ENCODE peak calls at places on chromosomes 12 and 14, in eight cellular contexts. A is left lung; C is HL-60; Y is naive thymus-derived CD4-positive, alpha-beta T cell; J is GM12878; P is breast epithelium; I is CD8-positive, alpha-beta T cell; V is tibial artery. B is an unnamed sample.

GRCh38 chr12:96069511-96070231 is 34.3 kb upstream of the LTA4H start:
- DNase-seq in C (no peak), P (no peak), J (no peak), I (no peak), V (no peak), A (no peak), Y (no peak), B (no peak)

GRCh38 chr14:75280448-75280830 is 1.8 kb downstream of the FOS start:
- DNase-seq in P (no peak), Y (no peak), J (no peak), V (no peak), I (no peak), C (no peak), A (no peak), B (no peak)

GRCh38 chr12:108757842-108758241 is 26.5 kb upstream of the CORO1C start:
- DNase-seq in P (no peak), A (no peak), Y (no peak), V (no peak), C (no peak), J (no peak), I (no peak), B (no peak)

GRCh38 chr12:110661337-110661972 is 27.5 kb downstream of the HVCN1 start:
- DNase-seq in I (peak), Y (no peak), J (peak), A (peak), P (no peak), V (peak), C (peak), B (no peak)

GRCh38 chr12:77238368-77238767 is 173.0 kb upstream of the E2F7 start:
- DNase-seq in P (no peak), J (no peak), V (no peak), Y (no peak), C (no peak), I (no peak), A (no peak), B (no peak)

GRCh38 chr12:104694711-104695110 is 238.0 kb downstream of the CHST11 start:
- DNase-seq in C (no peak), Y (no peak), P (no peak), I (no peak), A (no peak), V (peak), J (no peak), B (no peak)

GRCh38 chr14:50666772-50667490 is 1.2 kb downstream of the SAV1 start:
- DNase-seq in I (peak), A (peak), C (no peak), Y (peak), J (no peak), P (no peak), V (peak), B (peak)

GRCh38 chr12:12919666-12920435 is 28.5 kb downstream of the GPRC5A start:
- DNase-seq in A (no peak), C (no peak), P (no peak), I (no peak), V (no peak), J (no peak), Y (no peak), B (no peak)

GRCh38 chr14:101112351-101113107 is 209.0 kb upstream of the RTL1 start:
- DNase-seq in P (no peak), A (peak), C (no peak), V (peak), Y (no peak), I (no peak), J (no peak), B (no peak)

GRCh38 chr14:24298892-24299254 is 707 bp downstream of the DHRS1 start:
- DNase-seq in Y (no peak), J (no peak), P (no peak), I (no peak), C (no peak), V (no peak), A (no peak), B (peak)

GRCh38 chr14:105919458-105920150 is 393.2 kb downstream of the TMEM121 start:
- DNase-seq in P (peak), A (peak), Y (no peak), I (no peak), V (peak), C (no peak), J (no peak), B (no peak)

GRCh38 chr14:54652188-54652889 is 85.4 kb downstream of the SAMD4A start:
- DNase-seq in Y (no peak), V (peak), J (no peak), P (peak), C (no peak), I (no peak), A (peak), B (peak)

GRCh38 chr12:106249411-106250135 is 1.8 kb upstream of the CKAP4 start:
- DNase-seq in C (no peak), A (no peak), Y (no peak), J (peak), I (no peak), P (no peak), V (no peak), B (no peak)

GRCh38 chr12:80714846-80715245 is 1.9 kb upstream of the MYF5 start:
- DNase-seq in J (no peak), P (no peak), Y (no peak), V (no peak), C (no peak), I (no peak), A (no peak), B (no peak)

GRCh38 chr12:80715850-80716249 is 862 bp upstream of the MYF5 start:
- DNase-seq in P (no peak), I (no peak), Y (no peak), J (no peak), A (no peak), C (no peak), V (no peak), B (no peak)

GRCh38 chr12:80713419-80713818 is 3.3 kb upstream of the MYF5 start:
- DNase-seq in J (no peak), I (no peak), P (no peak), C (no peak), A (no peak), V (no peak), Y (no peak), B (no peak)

GRCh38 chr12:80712866-80713265 is 3.8 kb upstream of the MYF5 start:
- DNase-seq in Y (no peak), P (no peak), A (no peak), V (no peak), J (no peak), I (no peak), C (no peak), B (no peak)

GRCh38 chr12:80714055-80714454 is 2.7 kb upstream of the MYF5 start:
- DNase-seq in I (no peak), P (no peak), A (no peak), V (no peak), C (no peak), Y (no peak), J (no peak), B (peak)
- H3K4me3 ChIP-seq in I (no peak), P (no peak), A (no peak), V (no peak), C (no peak), Y (no peak), J (no peak), B (no peak)

DNA sequence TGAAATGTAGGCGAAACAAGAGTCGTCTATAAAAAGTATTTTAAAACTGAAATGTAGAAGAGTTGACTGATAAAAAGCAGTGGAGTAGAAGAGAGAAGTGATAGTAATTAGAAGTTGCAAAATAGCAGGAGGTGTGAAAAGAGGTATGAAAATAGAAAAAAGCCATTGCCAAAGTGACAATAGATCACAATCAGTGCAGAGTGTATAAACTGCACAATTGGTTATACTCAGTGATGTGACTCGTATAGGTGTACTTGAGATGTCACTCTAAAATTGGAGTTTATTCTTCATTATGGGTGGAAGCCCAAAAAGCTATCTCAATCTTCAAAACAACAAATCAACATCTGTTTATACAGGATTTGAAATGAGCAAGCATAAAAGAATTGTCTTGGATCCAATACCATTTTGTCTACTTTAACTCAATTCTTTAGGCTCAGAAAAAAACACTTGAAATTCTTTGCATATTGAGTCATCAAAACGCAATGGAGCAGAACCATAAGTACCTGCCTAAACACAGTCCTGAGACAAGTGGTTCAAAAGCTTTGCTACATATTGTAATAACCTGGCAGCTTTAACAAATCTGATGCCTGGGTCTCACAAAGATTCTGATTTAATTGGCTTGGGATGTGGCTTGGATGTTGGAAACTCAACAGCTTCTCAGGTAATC is 8.8 kb downstream of the IKBIP start:
- DNase-seq in Y (no peak), P (no peak), I (no peak), C (no peak), V (no peak), A (no peak), J (peak), B (peak)
- H3K4me3 ChIP-seq in Y (no peak), P (no peak), I (no peak), C (no peak), V (no peak), A (no peak), J (peak), B (no peak)

DNA sequence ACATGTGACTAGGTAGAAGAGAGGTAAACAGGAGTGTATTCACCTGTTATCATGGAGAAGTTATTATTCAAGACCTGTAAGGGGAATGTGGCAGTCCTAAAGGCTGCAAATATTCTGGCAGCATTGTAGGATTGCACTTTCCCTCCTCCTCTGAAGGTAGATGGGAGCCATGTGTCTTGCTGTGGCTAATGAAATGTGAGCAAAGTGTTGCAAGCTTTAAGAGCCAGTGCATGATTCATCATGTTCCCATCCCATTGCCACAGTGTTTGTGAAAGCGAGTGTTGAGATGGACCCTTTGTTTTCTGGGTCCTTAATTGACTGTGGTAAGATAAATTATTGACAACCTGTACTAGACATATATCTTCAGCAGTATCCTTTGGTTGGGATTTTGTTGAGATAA is 128.7 kb downstream of the RGS6 start:
- DNase-seq in I (no peak), A (no peak), C (no peak), P (no peak), Y (no peak), V (no peak), J (no peak), B (no peak)
- H3K4me3 ChIP-seq in I (no peak), A (no peak), C (no peak), P (no peak), Y (no peak), V (no peak), J (no peak), B (no peak)

DNA sequence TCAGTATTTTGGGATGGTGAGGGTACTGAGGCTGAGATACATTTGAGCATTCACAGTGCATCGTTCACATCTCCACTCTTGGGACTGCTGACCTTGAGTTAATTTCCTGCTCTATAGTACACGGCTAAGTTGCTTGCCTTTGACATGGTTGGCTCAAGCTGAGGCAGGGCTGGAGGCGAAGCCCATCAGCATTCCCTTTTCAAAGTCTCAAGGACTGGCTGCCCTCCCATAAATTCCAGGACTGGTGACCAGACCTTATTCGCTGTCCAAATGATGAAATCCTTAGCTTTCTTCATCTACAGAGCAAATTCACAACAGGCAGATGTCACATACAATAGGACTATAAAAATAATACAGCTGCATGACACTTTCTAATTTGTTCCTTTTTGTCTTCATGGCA is 85.9 kb downstream of the SSPN start:
- DNase-seq in J (no peak), A (no peak), P (no peak), V (peak), Y (no peak), I (no peak), C (no peak), B (no peak)
- H3K4me3 ChIP-seq in J (no peak), A (no peak), P (no peak), V (no peak), Y (no peak), I (no peak), C (no peak), B (no peak)

DNA sequence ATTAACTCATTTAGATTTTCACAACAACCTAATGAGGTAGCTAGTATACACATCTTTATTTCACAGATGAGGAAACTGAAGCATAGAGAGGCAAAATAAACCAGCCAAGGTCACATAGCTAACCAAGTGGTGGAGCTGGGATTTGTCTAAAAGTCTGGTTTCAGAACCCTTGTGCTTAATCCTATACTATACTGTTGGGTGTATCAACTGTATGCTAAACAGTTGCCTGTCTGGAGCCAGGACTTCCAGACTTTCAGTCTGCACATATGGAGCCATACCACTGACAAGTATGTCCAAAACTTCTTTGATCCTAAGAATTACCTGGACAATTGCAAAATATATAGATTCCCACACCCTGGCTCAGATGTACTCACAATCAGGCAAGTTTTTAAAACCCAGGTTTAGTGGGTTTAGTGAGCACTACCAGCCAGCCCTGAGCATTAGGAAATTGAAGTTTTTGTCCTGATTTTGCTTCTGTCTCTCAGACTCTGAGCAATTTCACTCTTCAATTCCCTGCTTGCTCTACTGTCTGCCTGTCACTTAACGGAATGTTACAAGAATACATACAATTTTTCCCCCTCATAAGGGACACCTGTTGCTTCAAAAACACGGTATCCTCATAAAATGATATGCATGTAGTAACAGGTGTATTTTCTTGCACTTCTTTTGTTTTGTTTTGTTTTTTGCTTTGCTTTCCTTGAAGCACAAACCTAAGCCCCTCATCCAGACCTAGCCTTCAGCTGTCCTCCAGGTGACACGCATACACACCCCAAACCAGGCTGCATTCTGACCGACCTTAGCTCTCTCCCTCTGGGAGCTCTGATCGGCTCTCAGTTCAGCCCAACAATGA is 9.6 kb upstream of the SALL2 start:
- DNase-seq in P (no peak), A (no peak), C (no peak), V (no peak), I (no peak), Y (no peak), J (no peak), B (no peak)
- H3K4me3 ChIP-seq in P (peak), A (no peak), C (no peak), V (no peak), I (no peak), Y (no peak), J (no peak), B (peak)

GRCh38 chr14:20671597-20672283 is 12.6 kb upstream of the RNASE4 start:
- DNase-seq in A (no peak), I (no peak), J (no peak), V (no peak), P (no peak), C (no peak), Y (no peak), B (no peak)

GRCh38 chr14:20667957-20668356 is 16.4 kb upstream of the RNASE4 start:
- DNase-seq in J (peak), Y (no peak), P (no peak), V (no peak), C (no peak), A (no peak), I (no peak), B (no peak)

GRCh38 chr14:20662968-20663731 is 21.2 kb upstream of the RNASE4 start:
- DNase-seq in I (peak), J (peak), C (peak), Y (peak), V (peak), A (peak), P (peak), B (peak)

DNA sequence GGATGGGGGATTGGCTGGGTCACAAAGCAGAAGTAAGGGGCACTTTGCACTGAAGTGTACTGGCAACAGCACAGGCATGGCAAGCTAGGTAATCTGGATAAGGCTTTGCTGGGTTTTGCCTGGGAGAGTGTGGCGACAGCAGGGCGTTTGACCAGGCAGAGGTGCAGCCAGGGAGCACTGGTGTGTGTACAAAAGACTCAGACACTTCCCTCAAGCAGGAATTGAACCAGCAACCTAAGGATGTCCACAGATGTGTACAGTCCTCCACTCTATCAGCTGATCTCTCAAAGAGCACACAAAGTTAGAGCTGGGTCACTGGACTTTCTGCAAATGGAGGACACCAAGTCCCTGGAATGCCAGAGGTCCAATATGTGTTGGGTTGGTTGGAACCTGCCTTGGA is 15.4 kb upstream of the RNASE4 start:
- DNase-seq in C (no peak), Y (no peak), A (no peak), I (no peak), V (no peak), P (no peak), J (no peak), B (no peak)
- H3K4me3 ChIP-seq in C (no peak), Y (no peak), A (no peak), I (no peak), V (no peak), P (no peak), J (peak), B (no peak)

DNA sequence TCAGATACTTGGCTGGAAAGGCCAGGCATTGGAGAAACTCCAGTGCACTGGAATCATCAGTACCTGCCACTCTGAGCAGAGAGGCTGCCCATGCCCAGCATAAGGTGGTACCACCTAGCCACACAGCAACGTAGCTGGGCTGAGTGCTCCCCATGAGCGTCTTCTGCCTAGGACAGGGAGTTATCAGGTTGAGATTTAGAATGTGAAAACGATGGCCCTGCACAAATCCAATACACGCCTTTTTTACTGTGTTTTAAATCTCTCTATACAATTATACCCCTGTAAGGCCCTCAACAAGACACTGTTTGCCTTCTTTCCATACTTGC is 66.7 kb upstream of the PTGR2 start:
- DNase-seq in P (no peak), C (no peak), J (no peak), Y (no peak), A (no peak), I (no peak), V (no peak), B (no peak)
- H3K4me3 ChIP-seq in P (peak), C (no peak), J (peak), Y (peak), A (peak), I (peak), V (peak), B (no peak)

GRCh38 chr12:91179315-91179714 is 3.3 kb downstream of the DCN start:
- DNase-seq in J (no peak), C (no peak), P (no peak), A (no peak), I (no peak), Y (no peak), V (peak), B (peak)

GRCh38 chr12:91180162-91180561 is 2.5 kb downstream of the DCN start:
- DNase-seq in V (no peak), J (no peak), C (no peak), A (no peak), P (no peak), I (no peak), Y (no peak), B (no peak)

GRCh38 chr12:91178139-91178561 is 4.5 kb downstream of the DCN start:
- DNase-seq in C (no peak), Y (no peak), A (no peak), P (no peak), I (no peak), J (no peak), V (no peak), B (peak)

GRCh38 chr12:91177380-91177779 is 5.2 kb downstream of the DCN start:
- DNase-seq in I (no peak), V (no peak), Y (no peak), A (no peak), P (no peak), C (no peak), J (no peak), B (no peak)

GRCh38 chr12:91178801-91179200 is 3.8 kb downstream of the DCN start:
- DNase-seq in Y (no peak), I (no peak), V (no peak), J (no peak), C (no peak), P (no peak), A (no peak), B (no peak)
- H3K4me3 ChIP-seq in Y (no peak), I (no peak), V (peak), J (no peak), C (no peak), P (peak), A (peak), B (no peak)

GRCh38 chr12:117968826-117969659 is at the start of gene KSR2:
- DNase-seq in C (no peak), V (no peak), Y (peak), A (peak), I (peak), P (peak), J (no peak), B (peak)
- H3K4me3 ChIP-seq in C (no peak), V (no peak), Y (no peak), A (peak), I (peak), P (peak), J (peak), B (peak)

B was measured in cardiac muscle cell.